ENCODE peak calls at places on chromosomes 11 and 22, in six cellular contexts. One of them, this sample, is unnamed.

GRCh38 chr11:120569903-120570302 is 58.4 kb downstream of the GRIK4 start:
- DNase-seq in right lobe of liver: no peak
- DNase-seq in osteocyte: no peak
- DNase-seq in IMR-90: no peak
- DNase-seq in progenitor cell of endocrine pancreas: no peak
- DNase-seq in endodermal cell: peak
- DNase-seq in this sample: no peak

GRCh38 chr11:124113890-124114289 is 1.4 kb upstream of the VWA5A start:
- DNase-seq in progenitor cell of endocrine pancreas: no peak
- DNase-seq in endodermal cell: no peak
- DNase-seq in osteocyte: no peak
- DNase-seq in right lobe of liver: no peak
- DNase-seq in IMR-90: peak
- DNase-seq in this sample: no peak

GRCh38 chr11:47220401-47220821 is 5.6 kb downstream of the DDB2 start:
- DNase-seq in endodermal cell: no peak
- DNase-seq in right lobe of liver: no peak
- DNase-seq in progenitor cell of endocrine pancreas: no peak
- DNase-seq in IMR-90: peak
- DNase-seq in osteocyte: no peak
- DNase-seq in this sample: no peak

GRCh38 chr11:66856496-66857233 is at the start of gene LRFN4:
- DNase-seq in progenitor cell of endocrine pancreas: peak
- DNase-seq in right lobe of liver: peak
- DNase-seq in osteocyte: peak
- DNase-seq in endodermal cell: no peak
- DNase-seq in IMR-90: no peak
- DNase-seq in this sample: no peak

GRCh38 chr11:82960000-82960778 is 58.7 kb downstream of the DDIAS start:
- DNase-seq in right lobe of liver: no peak
- DNase-seq in IMR-90: no peak
- DNase-seq in endodermal cell: no peak
- DNase-seq in progenitor cell of endocrine pancreas: no peak
- DNase-seq in osteocyte: no peak
- DNase-seq in this sample: no peak

GRCh38 chr11:65482306-65482850 is 16.5 kb upstream of the MALAT1 start:
- DNase-seq in endodermal cell: no peak
- DNase-seq in progenitor cell of endocrine pancreas: no peak
- DNase-seq in osteocyte: no peak
- DNase-seq in right lobe of liver: peak
- DNase-seq in IMR-90: no peak
- DNase-seq in this sample: peak

GRCh38 chr11:60265373-60266214 is 14.9 kb upstream of the MS4A4A start:
- DNase-seq in IMR-90: peak
- DNase-seq in endodermal cell: no peak
- DNase-seq in progenitor cell of endocrine pancreas: peak
- DNase-seq in right lobe of liver: no peak
- DNase-seq in osteocyte: no peak
- DNase-seq in this sample: peak

GRCh38 chr22:27612075-27612474 is 189.5 kb downstream of the MN1 start:
- DNase-seq in IMR-90: no peak
- DNase-seq in osteocyte: no peak
- DNase-seq in progenitor cell of endocrine pancreas: no peak
- DNase-seq in endodermal cell: no peak
- DNase-seq in right lobe of liver: no peak
- DNase-seq in this sample: peak

GRCh38 chr22:24157783-24158170 is 23.5 kb upstream of the SUSD2 start:
- DNase-seq in progenitor cell of endocrine pancreas: no peak
- DNase-seq in endodermal cell: no peak
- DNase-seq in IMR-90: no peak
- DNase-seq in osteocyte: no peak
- DNase-seq in right lobe of liver: no peak
- DNase-seq in this sample: no peak

GRCh38 chr11:57140568-57140967 is 41.2 kb upstream of the LRRC55 start:
- DNase-seq in osteocyte: no peak
- DNase-seq in progenitor cell of endocrine pancreas: no peak
- DNase-seq in right lobe of liver: no peak
- DNase-seq in IMR-90: no peak
- DNase-seq in endodermal cell: no peak
- DNase-seq in this sample: no peak

GRCh38 chr11:62565100-62565802 is 8.4 kb downstream of the EEF1G start:
- DNase-seq in right lobe of liver: peak
- DNase-seq in progenitor cell of endocrine pancreas: no peak
- DNase-seq in endodermal cell: no peak
- DNase-seq in osteocyte: no peak
- DNase-seq in IMR-90: no peak
- DNase-seq in this sample: no peak

GRCh38 chr11:62865641-62866040 is 15.1 kb upstream of the SLC3A2 start:
- DNase-seq in right lobe of liver: no peak
- DNase-seq in endodermal cell: no peak
- DNase-seq in osteocyte: no peak
- DNase-seq in IMR-90: no peak
- DNase-seq in progenitor cell of endocrine pancreas: no peak
- DNase-seq in this sample: no peak

GRCh38 chr22:22207845-22208564 is 36.6 kb upstream of the VPREB1 start:
- DNase-seq in endodermal cell: peak
- DNase-seq in osteocyte: no peak
- DNase-seq in IMR-90: peak
- DNase-seq in progenitor cell of endocrine pancreas: peak
- DNase-seq in right lobe of liver: peak
- DNase-seq in this sample: peak

GRCh38 chr11:29159552-29160465 is 857.0 kb downstream of the KCNA4 start:
- DNase-seq in endodermal cell: peak
- DNase-seq in osteocyte: no peak
- DNase-seq in IMR-90: peak
- DNase-seq in progenitor cell of endocrine pancreas: peak
- DNase-seq in right lobe of liver: no peak
- DNase-seq in this sample: peak

GRCh38 chr11:111986589-111986988 is 38.6 kb upstream of the DLAT start:
- DNase-seq in osteocyte: no peak
- DNase-seq in endodermal cell: no peak
- DNase-seq in progenitor cell of endocrine pancreas: no peak
- DNase-seq in IMR-90: no peak
- DNase-seq in right lobe of liver: no peak
- DNase-seq in this sample: no peak

GRCh38 chr11:111982019-111982464 is 43.2 kb upstream of the DLAT start:
- DNase-seq in IMR-90: peak
- DNase-seq in progenitor cell of endocrine pancreas: peak
- DNase-seq in right lobe of liver: peak
- DNase-seq in osteocyte: no peak
- DNase-seq in endodermal cell: peak
- DNase-seq in this sample: peak

GRCh38 chr11:111982532-111983186 is 42.5 kb upstream of the DLAT start:
- DNase-seq in progenitor cell of endocrine pancreas: no peak
- DNase-seq in endodermal cell: no peak
- DNase-seq in right lobe of liver: no peak
- DNase-seq in osteocyte: no peak
- DNase-seq in IMR-90: no peak
- DNase-seq in this sample: no peak

GRCh38 chr11:111981270-111981669 is 43.9 kb upstream of the DLAT start:
- DNase-seq in osteocyte: no peak
- DNase-seq in progenitor cell of endocrine pancreas: no peak
- DNase-seq in endodermal cell: no peak
- DNase-seq in IMR-90: no peak
- DNase-seq in right lobe of liver: no peak
- DNase-seq in this sample: no peak

DNA sequence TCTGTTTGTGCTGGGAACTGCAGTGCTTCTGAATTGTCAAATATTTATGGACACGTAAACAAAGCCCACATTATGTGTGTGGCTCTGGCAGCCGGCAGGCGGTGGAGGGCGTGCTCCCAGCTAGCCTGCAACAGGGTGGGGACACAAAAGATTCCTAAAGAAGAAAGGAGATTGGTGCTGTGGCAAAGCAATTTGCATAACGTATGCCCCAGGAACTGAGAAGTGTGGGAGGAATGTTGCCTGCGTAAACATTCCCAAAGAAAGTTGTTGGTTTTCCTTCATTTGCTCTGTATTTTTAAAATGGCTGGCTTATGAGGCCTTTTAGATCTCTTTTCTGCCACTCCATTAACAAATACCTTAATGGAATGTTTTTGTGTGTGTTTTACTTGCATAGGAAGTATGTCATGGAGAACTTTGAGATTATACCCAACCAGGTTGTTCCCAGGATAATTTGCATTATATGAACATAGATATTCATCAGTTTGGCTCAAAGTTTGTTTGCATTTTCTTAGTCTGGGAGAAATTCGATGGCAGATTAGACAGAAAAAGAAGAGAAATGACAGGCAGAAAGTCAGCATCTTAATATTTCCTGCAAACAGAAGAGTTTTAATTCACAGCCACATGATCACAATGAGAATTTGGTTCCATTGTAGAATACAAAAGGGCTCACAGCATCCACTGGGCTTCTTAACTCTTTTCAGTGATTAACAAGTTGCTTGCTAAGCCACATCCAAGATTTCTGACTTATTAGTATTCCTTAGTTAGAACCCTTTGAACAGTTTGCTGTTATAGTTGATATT is 41.8 kb upstream of the DLAT start:
- DNase-seq in progenitor cell of endocrine pancreas: peak
- DNase-seq in osteocyte: no peak
- DNase-seq in right lobe of liver: peak
- DNase-seq in IMR-90: peak
- DNase-seq in endodermal cell: peak
- DNase-seq in this sample: no peak
- TF ChIP-seq CTCF in progenitor cell of endocrine pancreas: peak
- TF ChIP-seq CTCF in osteocyte: no peak
- TF ChIP-seq CTCF in right lobe of liver: no peak
- TF ChIP-seq CTCF in IMR-90: no peak
- TF ChIP-seq CTCF in endodermal cell: peak
- TF ChIP-seq CTCF in this sample: no peak

GRCh38 chr11:78825531-78825930 is 250.9 kb upstream of the NARS2 start:
- DNase-seq in endodermal cell: no peak
- DNase-seq in right lobe of liver: no peak
- DNase-seq in IMR-90: peak
- DNase-seq in progenitor cell of endocrine pancreas: no peak
- DNase-seq in osteocyte: no peak
- DNase-seq in this sample: no peak
- TF ChIP-seq CTCF in endodermal cell: no peak
- TF ChIP-seq CTCF in right lobe of liver: no peak
- TF ChIP-seq CTCF in IMR-90: no peak
- TF ChIP-seq CTCF in progenitor cell of endocrine pancreas: no peak
- TF ChIP-seq CTCF in osteocyte: no peak
- TF ChIP-seq CTCF in this sample: no peak

DNA sequence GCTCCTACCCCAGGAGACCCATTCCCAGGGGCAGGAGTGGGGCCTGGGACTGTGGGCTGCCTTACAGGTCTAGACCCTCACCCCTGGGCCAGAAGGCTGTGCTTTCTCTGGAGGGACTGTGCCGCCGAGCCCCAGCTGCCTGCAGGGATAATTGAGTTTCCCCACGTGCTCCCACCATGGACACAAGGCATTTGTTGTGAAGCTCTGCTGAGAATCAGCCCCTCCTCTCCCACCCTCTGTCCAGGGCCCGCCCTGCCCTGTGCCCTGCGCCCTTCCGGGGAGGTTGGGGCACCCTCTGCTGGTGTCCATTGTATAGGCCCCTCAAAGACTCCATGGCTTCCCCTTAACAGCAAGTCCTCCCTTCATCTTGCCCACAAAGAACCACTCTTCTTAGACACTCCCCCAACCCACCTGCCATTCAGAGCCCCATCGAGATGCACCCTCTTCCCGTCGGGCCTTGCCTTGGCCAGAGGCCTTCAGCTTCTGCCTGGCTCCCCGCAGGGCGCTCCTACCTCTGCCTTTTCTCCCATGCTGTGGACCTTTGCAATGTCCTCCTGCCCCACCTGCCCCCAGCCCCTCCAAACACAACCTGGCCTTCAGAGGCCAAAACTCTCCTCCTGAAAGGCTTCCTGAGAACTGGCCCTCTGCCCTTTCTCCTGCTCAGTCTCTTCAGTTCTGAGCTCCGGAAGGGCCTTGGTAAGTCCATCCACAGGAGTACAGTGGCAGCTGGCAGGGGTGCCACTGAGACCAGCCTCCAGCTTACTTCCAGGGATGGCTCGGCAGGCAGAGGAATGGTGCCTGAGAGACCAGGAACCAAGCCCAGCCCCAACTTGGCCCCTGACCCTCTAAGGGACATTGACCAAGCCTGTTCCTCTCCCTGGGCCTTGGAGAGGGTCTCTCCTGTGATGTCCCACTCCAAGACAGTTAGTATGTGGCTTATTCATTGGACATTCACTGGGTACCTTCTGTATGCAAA is 22.4 kb downstream of the DUSP8 start:
- DNase-seq in endodermal cell: no peak
- DNase-seq in IMR-90: no peak
- DNase-seq in right lobe of liver: no peak
- DNase-seq in progenitor cell of endocrine pancreas: no peak
- DNase-seq in osteocyte: no peak
- DNase-seq in this sample: peak
- TF ChIP-seq CTCF in endodermal cell: peak
- TF ChIP-seq CTCF in IMR-90: no peak
- TF ChIP-seq CTCF in right lobe of liver: no peak
- TF ChIP-seq CTCF in progenitor cell of endocrine pancreas: no peak
- TF ChIP-seq CTCF in osteocyte: no peak
- TF ChIP-seq CTCF in this sample: peak

DNA sequence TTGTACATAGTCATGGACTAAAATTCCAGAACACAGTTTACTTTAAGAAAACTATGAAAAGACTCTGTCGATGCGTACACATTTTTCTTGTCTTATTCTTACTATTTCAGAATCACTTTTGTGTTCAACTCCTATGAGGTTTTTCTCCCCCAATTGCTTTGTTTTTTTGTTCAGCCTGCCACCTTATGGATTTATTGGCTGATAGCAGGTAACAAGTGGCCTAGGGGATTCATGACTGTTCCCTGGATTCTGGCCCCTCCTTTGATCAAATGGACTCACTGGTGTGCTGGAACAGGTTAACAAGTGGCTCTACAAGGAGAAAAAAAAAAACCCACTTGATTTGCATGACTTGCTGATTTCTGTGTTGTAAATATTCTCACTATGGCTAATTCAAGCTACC is 10.6 kb downstream of the MMP20 start:
- DNase-seq in progenitor cell of endocrine pancreas: no peak
- DNase-seq in osteocyte: no peak
- DNase-seq in IMR-90: no peak
- DNase-seq in right lobe of liver: no peak
- DNase-seq in endodermal cell: no peak
- DNase-seq in this sample: peak
- TF ChIP-seq CTCF in progenitor cell of endocrine pancreas: no peak
- TF ChIP-seq CTCF in osteocyte: peak
- TF ChIP-seq CTCF in IMR-90: peak
- TF ChIP-seq CTCF in right lobe of liver: no peak
- TF ChIP-seq CTCF in endodermal cell: peak
- TF ChIP-seq CTCF in this sample: no peak

DNA sequence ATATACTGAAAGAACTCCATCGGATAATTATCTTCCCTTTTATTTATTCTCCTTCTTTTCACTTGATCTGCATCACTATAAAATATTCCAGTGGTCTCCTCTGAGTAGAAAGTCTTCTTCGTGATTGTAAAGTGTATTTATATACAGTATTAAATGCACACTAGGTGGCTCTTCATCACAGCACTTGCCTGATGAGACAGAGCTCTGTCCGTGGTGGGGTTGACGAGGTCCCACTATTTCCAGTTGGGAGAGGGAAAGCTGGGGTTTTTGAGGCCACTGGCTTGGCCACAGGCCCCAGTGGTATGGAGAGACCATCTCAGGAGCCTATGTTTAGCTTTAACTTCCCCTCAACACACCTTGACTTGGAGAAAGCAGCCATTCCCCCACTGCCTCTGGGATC is 31.6 kb upstream of the ZBTB16 start:
- DNase-seq in osteocyte: no peak
- DNase-seq in progenitor cell of endocrine pancreas: no peak
- DNase-seq in right lobe of liver: no peak
- DNase-seq in IMR-90: no peak
- DNase-seq in endodermal cell: no peak
- DNase-seq in this sample: no peak
- TF ChIP-seq CTCF in osteocyte: peak
- TF ChIP-seq CTCF in progenitor cell of endocrine pancreas: no peak
- TF ChIP-seq CTCF in right lobe of liver: no peak
- TF ChIP-seq CTCF in IMR-90: no peak
- TF ChIP-seq CTCF in endodermal cell: peak
- TF ChIP-seq CTCF in this sample: no peak

This sample was measured in NB4.